ENCODE peak calls at places on chromosomes 11 and 22, in seven cellular contexts. S is neuronal stem cell, T is mesenchymal stem cell, U is H1, O is H9, B is IMR-90, Z is trophoblast cell. E is an unnamed sample.

GRCh38 chr11:9137293-9138132 is 46.1 kb upstream of the SCUBE2 start:
- DNase-seq in S (peak; percentile 67), T (peak; percentile 78), U (peak; percentile 73), O (peak; percentile 90), B (peak; percentile 69), Z (peak; percentile 85), E (peak; percentile 87)

GRCh38 chr11:33670250-33671011 is 30.2 kb downstream of the C11orf91 start:
- DNase-seq in S (no peak), T (peak; percentile 61), U (no peak), O (no peak), B (peak; percentile 87), Z (no peak), E (no peak)

GRCh38 chr11:424232-424631 is 9.4 kb upstream of the SIGIRR start:
- DNase-seq in S (no peak), T (no peak), U (no peak), O (no peak), B (no peak), Z (no peak), E (no peak)

GRCh38 chr11:57325735-57326048 is 940 bp upstream of the TNKS1BP1 start:
- DNase-seq in S (no peak), T (no peak), U (no peak), O (no peak), B (no peak), Z (peak; percentile 45), E (no peak)

GRCh38 chr11:33698921-33699320 is 1.7 kb downstream of the C11orf91 start:
- DNase-seq in S (no peak), T (no peak), U (no peak), O (no peak), B (no peak), Z (no peak), E (no peak)

GRCh38 chr22:50171965-50172421 is 1.5 kb downstream of the PANX2 start:
- DNase-seq in S (no peak), T (no peak), U (no peak), O (no peak), B (no peak), Z (no peak), E (no peak)

GRCh38 chr11:115581871-115582639 is 77.8 kb upstream of the CADM1 start:
- DNase-seq in S (no peak), T (no peak), U (peak; percentile 23), O (peak; percentile 66), B (peak; percentile 5), Z (no peak), E (peak; percentile 82)

GRCh38 chr11:19905280-19905853 is 192.7 kb downstream of the NAV2 start:
- DNase-seq in S (peak; percentile 33), T (peak; percentile 59), U (no peak), O (no peak), B (peak; percentile 67), Z (peak; percentile 71), E (peak; percentile 63)

GRCh38 chr22:18071968-18072310 is 5.9 kb upstream of the PEX26 start:
- DNase-seq in S (no peak), T (no peak), U (no peak), O (no peak), B (no peak), Z (no peak), E (no peak)

GRCh38 chr11:59173080-59173963 is 1.4 kb downstream of the DTX4 start:
- DNase-seq in S (no peak), T (peak; percentile 36), U (no peak), O (peak; percentile 71), B (peak; percentile 30), Z (peak; percentile 73), E (peak; percentile 82)

GRCh38 chr11:14809466-14809865 is 82.6 kb downstream of the CYP2R1 start:
- DNase-seq in S (no peak), T (no peak), U (no peak), O (no peak), B (peak; percentile 34), Z (no peak), E (no peak)

GRCh38 chr22:45915151-45915550 is 61.8 kb downstream of the WNT7B start:
- DNase-seq in S (no peak), T (no peak), U (no peak), O (no peak), B (no peak), Z (no peak), E (no peak)
- H3K4ac ChIP-seq in S (no peak overlapping the region), T (no peak overlapping the region), U (no peak overlapping the region), O (no peak overlapping the region), B (no peak overlapping the region), Z (no peak overlapping the region), E (no peak overlapping the region)

GRCh38 chr11:114132427-114132826 is 72.9 kb downstream of the ZBTB16 start:
- DNase-seq in S (no peak), T (no peak), U (no peak), O (no peak), B (no peak), Z (no peak), E (peak; percentile 23)
- H3K4me1 ChIP-seq in S (peaks cover 38% of the 10 kb centered on the region), T (no peaks in the 10 kb centered on the region), U (peaks cover 6% of the 10 kb centered on the region), O (peaks cover 2% of the 10 kb centered on the region), B (no peaks in the 10 kb centered on the region), Z (peaks cover 23% of the 10 kb centered on the region), E (peaks cover 9% of the 10 kb centered on the region)

DNA sequence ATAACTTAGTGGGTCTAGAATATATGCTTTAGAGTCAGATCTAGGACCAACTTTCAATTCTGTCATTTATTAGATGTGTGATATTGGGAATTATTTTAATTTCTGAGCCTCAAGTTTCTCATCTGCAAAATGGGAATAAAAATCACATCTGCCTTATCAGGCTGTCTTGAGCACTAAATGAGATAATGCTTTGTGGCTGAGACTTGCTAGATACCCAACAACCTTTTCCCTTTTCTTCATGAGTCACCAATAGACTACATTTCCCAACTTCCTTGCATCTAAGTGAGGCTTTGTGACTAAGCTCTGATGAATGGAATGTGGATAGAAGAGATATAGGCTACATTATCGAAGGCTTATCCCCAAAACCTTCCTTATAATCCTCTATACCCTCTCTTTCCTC is 220.7 kb upstream of the SESN3 start:
- DNase-seq in S (no peak), T (peak; percentile 76), U (no peak), O (no peak), B (peak; percentile 73), Z (peak; percentile 80), E (peak; percentile 56)
- H3K18ac ChIP-seq in S (no peak overlapping the region), T (no peak overlapping the region), U (no peak overlapping the region), O (no peak overlapping the region), B (no peak overlapping the region), Z (no peak overlapping the region), E (no peak overlapping the region)

DNA sequence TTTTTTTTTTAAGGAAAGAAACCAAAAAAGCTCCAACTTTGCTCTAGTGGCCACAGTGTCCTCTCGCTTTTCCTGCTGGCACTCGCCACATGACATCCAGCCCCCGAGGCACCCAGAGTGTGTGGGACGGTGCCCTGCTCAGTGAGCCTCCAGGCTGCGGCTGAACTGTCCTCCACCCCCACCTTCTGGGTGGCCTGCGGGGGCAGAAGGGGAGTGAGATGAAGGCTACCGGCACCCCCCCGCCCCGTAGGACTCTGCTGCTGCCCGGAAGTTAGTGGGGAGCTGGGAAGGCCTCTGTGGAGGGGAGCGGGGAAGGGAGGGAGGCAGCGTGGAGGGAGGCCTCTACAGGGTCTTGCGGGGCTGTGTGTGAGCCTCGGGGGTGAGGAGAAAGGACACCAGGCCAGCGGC is 264.4 kb downstream of the CTTN start:
- DNase-seq in S (no peak), T (peak; percentile 5), U (no peak), O (peak; percentile 43), B (no peak), Z (no peak), E (peak; percentile 44)
- H3K4ac ChIP-seq in S (peak overlapping the region; percentile 71), T (no peak overlapping the region), U (peak overlapping the region; percentile 61), O (no peak overlapping the region), B (no peak overlapping the region), Z (no peak overlapping the region), E (no peak overlapping the region)

GRCh38 chr11:75350122-75350742 is 1.2 kb downstream of the ARRB1 start:
- DNase-seq in S (no peak), T (no peak), U (no peak), O (no peak), B (no peak), Z (no peak), E (no peak)

GRCh38 chr11:75351541-75352416 is at the start of gene ARRB1:
- DNase-seq in S (peak; percentile 48), T (peak; percentile 78), U (no peak), O (peak; percentile 88), B (no peak), Z (peak; percentile 56), E (peak; percentile 97)

GRCh38 chr11:75347781-75348613 is 3.5 kb downstream of the ARRB1 start:
- DNase-seq in S (no peak), T (peak; percentile 98), U (no peak), O (peak; percentile 30), B (peak; percentile 98), Z (no peak), E (no peak)

GRCh38 chr11:75350743-75351540 is 519 bp downstream of the ARRB1 start:
- DNase-seq in S (no peak), T (peak; percentile 64), U (no peak), O (peak; percentile 70), B (peak; percentile 46), Z (peak; percentile 37), E (peak; percentile 79)

GRCh38 chr11:75349540-75350116 is 1.8 kb downstream of the ARRB1 start:
- DNase-seq in S (peak; percentile 52), T (peak; percentile 46), U (no peak), O (peak; percentile 34), B (no peak), Z (no peak), E (peak; percentile 88)
- H3K4me1 ChIP-seq in S (peaks cover 36% of the 10 kb centered on the region), T (peaks cover 45% of the 10 kb centered on the region), U (peaks cover 10% of the 10 kb centered on the region), O (peaks cover 14% of the 10 kb centered on the region), B (peaks cover 39% of the 10 kb centered on the region), Z (peaks cover 65% of the 10 kb centered on the region), E (peaks cover 31% of the 10 kb centered on the region)

E was measured in mesendoderm.